ENCODE peak calls at places on chromosomes 2 and 18, in seven cellular contexts. One of them, this sample, is unnamed.

GRCh38 chr18:4544131-4544530 is 89.0 kb upstream of the DLGAP1 start:
- DNase-seq in mesendoderm: peak
- DNase-seq in neuronal stem cell: no peak
- DNase-seq in H9: no peak
- DNase-seq in mesenchymal stem cell: no peak
- DNase-seq in IMR-90: no peak
- DNase-seq in H1: no peak
- DNase-seq in this sample: no peak

GRCh38 chr18:22613058-22613690 is 195.5 kb upstream of the CTAGE1 start:
- DNase-seq in H9: no peak
- DNase-seq in mesendoderm: no peak
- DNase-seq in IMR-90: no peak
- DNase-seq in mesenchymal stem cell: no peak
- DNase-seq in neuronal stem cell: no peak
- DNase-seq in H1: no peak
- DNase-seq in this sample: no peak

GRCh38 chr2:38202713-38203454 is 126.9 kb upstream of the CYP1B1 start:
- DNase-seq in mesenchymal stem cell: peak
- DNase-seq in mesendoderm: peak
- DNase-seq in IMR-90: peak
- DNase-seq in H9: no peak
- DNase-seq in H1: no peak
- DNase-seq in neuronal stem cell: no peak
- DNase-seq in this sample: no peak

GRCh38 chr2:26745609-26746327 is 18.3 kb upstream of the SLC35F6 start:
- DNase-seq in H1: peak
- DNase-seq in mesendoderm: peak
- DNase-seq in H9: peak
- DNase-seq in mesenchymal stem cell: peak
- DNase-seq in neuronal stem cell: peak
- DNase-seq in IMR-90: peak
- DNase-seq in this sample: peak

GRCh38 chr18:46273861-46274260 is 169.7 kb downstream of the HAUS1 start:
- DNase-seq in mesenchymal stem cell: no peak
- DNase-seq in mesendoderm: peak
- DNase-seq in IMR-90: no peak
- DNase-seq in neuronal stem cell: no peak
- DNase-seq in H1: no peak
- DNase-seq in H9: no peak
- DNase-seq in this sample: peak

GRCh38 chr2:40164736-40165502 is 287.0 kb downstream of the SLC8A1 start:
- DNase-seq in H1: no peak
- DNase-seq in neuronal stem cell: no peak
- DNase-seq in H9: no peak
- DNase-seq in IMR-90: no peak
- DNase-seq in mesendoderm: no peak
- DNase-seq in mesenchymal stem cell: no peak
- DNase-seq in this sample: no peak

GRCh38 chr2:55951533-55951932 is 28.0 kb upstream of the EFEMP1 start:
- DNase-seq in mesenchymal stem cell: no peak
- DNase-seq in mesendoderm: no peak
- DNase-seq in IMR-90: no peak
- DNase-seq in H1: no peak
- DNase-seq in H9: no peak
- DNase-seq in neuronal stem cell: no peak
- DNase-seq in this sample: no peak

GRCh38 chr2:168320267-168320666 is 72.9 kb upstream of the STK39 start:
- DNase-seq in neuronal stem cell: no peak
- DNase-seq in mesendoderm: no peak
- DNase-seq in H9: no peak
- DNase-seq in mesenchymal stem cell: no peak
- DNase-seq in H1: no peak
- DNase-seq in IMR-90: no peak
- DNase-seq in this sample: peak

GRCh38 chr2:13252615-13253014 is 535.9 kb downstream of the TRIB2 start:
- DNase-seq in H1: no peak
- DNase-seq in mesenchymal stem cell: no peak
- DNase-seq in neuronal stem cell: no peak
- DNase-seq in IMR-90: no peak
- DNase-seq in mesendoderm: no peak
- DNase-seq in H9: no peak
- DNase-seq in this sample: peak

GRCh38 chr2:101820519-101820918 is 123.0 kb downstream of the MAP4K4 start:
- DNase-seq in mesenchymal stem cell: peak
- DNase-seq in mesendoderm: peak
- DNase-seq in H1: no peak
- DNase-seq in H9: no peak
- DNase-seq in IMR-90: peak
- DNase-seq in neuronal stem cell: no peak
- DNase-seq in this sample: no peak
- H2AK5ac ChIP-seq in mesenchymal stem cell: no peak
- H2AK5ac ChIP-seq in mesendoderm: no peak
- H2AK5ac ChIP-seq in H1: peak
- H2AK5ac ChIP-seq in H9: no peak
- H2AK5ac ChIP-seq in IMR-90: peak
- H2AK5ac ChIP-seq in neuronal stem cell: no peak
- H2AK5ac ChIP-seq in this sample: no peak

DNA sequence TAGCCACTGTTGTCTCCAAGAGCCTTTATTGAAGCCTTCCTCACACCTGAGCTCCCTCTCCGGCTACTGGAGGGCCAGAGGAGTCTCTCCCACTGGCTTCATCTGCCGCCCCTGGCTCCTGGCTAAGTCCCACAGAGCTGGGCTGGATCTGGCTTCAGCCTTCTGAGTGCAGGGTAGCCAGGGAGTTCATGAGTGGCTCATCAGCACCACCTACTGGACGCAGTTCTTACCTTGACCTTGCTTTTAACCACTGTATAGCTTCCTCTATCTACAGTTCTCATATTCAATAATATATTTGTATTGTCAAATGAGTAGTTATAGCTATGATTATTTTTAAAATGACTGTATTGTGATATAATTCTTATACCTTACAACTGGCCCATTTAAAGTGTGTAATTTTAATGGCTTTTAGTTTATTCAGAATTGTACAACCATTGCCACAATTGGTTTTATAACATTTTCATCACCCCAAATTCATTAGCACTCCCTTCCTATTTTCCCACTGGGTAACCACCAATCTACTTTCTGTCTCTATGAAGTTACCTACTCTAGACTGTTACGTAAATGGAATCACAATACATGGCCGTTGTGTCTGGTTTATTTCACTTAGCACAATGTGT is 17.7 kb downstream of the CNDP1 start:
- DNase-seq in IMR-90: peak
- DNase-seq in neuronal stem cell: peak
- DNase-seq in mesendoderm: peak
- DNase-seq in H9: peak
- DNase-seq in mesenchymal stem cell: peak
- DNase-seq in H1: peak
- DNase-seq in this sample: peak
- H2AK5ac ChIP-seq in IMR-90: no peak
- H2AK5ac ChIP-seq in neuronal stem cell: no peak
- H2AK5ac ChIP-seq in mesendoderm: no peak
- H2AK5ac ChIP-seq in H9: no peak
- H2AK5ac ChIP-seq in mesenchymal stem cell: no peak
- H2AK5ac ChIP-seq in H1: no peak
- H2AK5ac ChIP-seq in this sample: no peak

GRCh38 chr2:134458950-134459349 is 205.1 kb downstream of the MGAT5 start:
- DNase-seq in neuronal stem cell: no peak
- DNase-seq in mesenchymal stem cell: no peak
- DNase-seq in IMR-90: no peak
- DNase-seq in mesendoderm: no peak
- DNase-seq in H1: no peak
- DNase-seq in H9: no peak
- DNase-seq in this sample: no peak

GRCh38 chr2:134462275-134462674 is 208.4 kb downstream of the MGAT5 start:
- DNase-seq in H9: no peak
- DNase-seq in IMR-90: no peak
- DNase-seq in neuronal stem cell: no peak
- DNase-seq in H1: no peak
- DNase-seq in mesenchymal stem cell: no peak
- DNase-seq in mesendoderm: no peak
- DNase-seq in this sample: no peak

GRCh38 chr2:134461511-134461910 is 207.6 kb downstream of the MGAT5 start:
- DNase-seq in IMR-90: peak
- DNase-seq in neuronal stem cell: no peak
- DNase-seq in H9: no peak
- DNase-seq in H1: no peak
- DNase-seq in mesenchymal stem cell: peak
- DNase-seq in mesendoderm: no peak
- DNase-seq in this sample: no peak

GRCh38 chr2:134459706-134460406 is 206.0 kb downstream of the MGAT5 start:
- DNase-seq in mesendoderm: no peak
- DNase-seq in IMR-90: no peak
- DNase-seq in H1: no peak
- DNase-seq in mesenchymal stem cell: no peak
- DNase-seq in neuronal stem cell: no peak
- DNase-seq in H9: no peak
- DNase-seq in this sample: no peak

DNA sequence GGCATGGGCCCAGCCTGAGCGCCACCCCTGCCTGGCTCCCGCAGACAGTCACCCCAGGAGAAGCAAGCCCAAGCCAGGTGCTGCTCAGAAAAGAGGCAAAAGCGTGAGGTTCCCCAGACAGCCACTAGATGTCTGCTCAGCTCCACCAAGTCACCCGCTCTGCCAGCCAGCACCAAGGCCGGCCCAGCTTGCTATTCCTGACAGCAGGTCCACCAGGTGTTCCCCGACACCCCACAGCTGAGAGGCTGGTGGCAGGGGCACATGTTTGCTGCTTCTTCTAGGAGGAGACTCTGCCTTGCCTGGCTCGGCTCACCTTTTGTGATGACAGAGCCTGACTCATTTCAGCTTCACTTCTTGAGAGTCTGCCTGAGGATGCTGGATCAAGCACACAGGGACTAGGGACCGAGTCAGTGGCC is 206.7 kb downstream of the MGAT5 start:
- DNase-seq in neuronal stem cell: peak
- DNase-seq in H1: peak
- DNase-seq in H9: peak
- DNase-seq in mesenchymal stem cell: peak
- DNase-seq in mesendoderm: peak
- DNase-seq in IMR-90: peak
- DNase-seq in this sample: peak
- H2AK5ac ChIP-seq in neuronal stem cell: peak
- H2AK5ac ChIP-seq in H1: no peak
- H2AK5ac ChIP-seq in H9: no peak
- H2AK5ac ChIP-seq in mesenchymal stem cell: no peak
- H2AK5ac ChIP-seq in mesendoderm: no peak
- H2AK5ac ChIP-seq in IMR-90: no peak
- H2AK5ac ChIP-seq in this sample: no peak

DNA sequence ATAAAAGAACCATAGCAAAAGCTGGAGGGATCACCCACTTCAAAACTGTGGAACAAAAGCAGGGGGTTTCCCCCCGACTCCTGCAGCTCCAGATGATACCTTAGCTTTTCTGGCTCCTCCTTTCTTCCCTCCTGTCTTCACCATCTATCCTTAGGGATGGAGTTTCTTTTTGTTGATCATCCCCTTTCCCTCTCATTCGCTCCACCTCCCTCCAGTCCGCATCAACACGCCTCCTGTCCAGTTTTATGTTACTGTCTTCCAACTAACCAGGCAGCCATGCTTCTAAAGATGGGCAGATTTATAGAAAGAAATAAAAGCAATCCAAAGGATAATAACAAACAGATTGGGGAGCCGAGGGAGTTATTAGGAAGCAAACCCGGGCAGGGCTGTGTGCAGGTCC is 356.3 kb upstream of the SMIM21 start:
- DNase-seq in mesenchymal stem cell: no peak
- DNase-seq in H9: no peak
- DNase-seq in mesendoderm: no peak
- DNase-seq in neuronal stem cell: no peak
- DNase-seq in H1: no peak
- DNase-seq in IMR-90: no peak
- DNase-seq in this sample: no peak
- H2AK5ac ChIP-seq in mesenchymal stem cell: no peak
- H2AK5ac ChIP-seq in H9: no peak
- H2AK5ac ChIP-seq in mesendoderm: no peak
- H2AK5ac ChIP-seq in neuronal stem cell: no peak
- H2AK5ac ChIP-seq in H1: no peak
- H2AK5ac ChIP-seq in IMR-90: no peak
- H2AK5ac ChIP-seq in this sample: no peak

GRCh38 chr2:205814039-205814364 is 131.7 kb downstream of the NRP2 start:
- DNase-seq in neuronal stem cell: no peak
- DNase-seq in mesendoderm: no peak
- DNase-seq in H9: no peak
- DNase-seq in IMR-90: no peak
- DNase-seq in mesenchymal stem cell: no peak
- DNase-seq in H1: no peak
- DNase-seq in this sample: no peak

GRCh38 chr2:205815645-205816044 is 133.3 kb downstream of the NRP2 start:
- DNase-seq in mesenchymal stem cell: no peak
- DNase-seq in H9: no peak
- DNase-seq in IMR-90: no peak
- DNase-seq in neuronal stem cell: no peak
- DNase-seq in mesendoderm: no peak
- DNase-seq in H1: no peak
- DNase-seq in this sample: no peak

GRCh38 chr2:205811387-205811786 is 129.1 kb downstream of the NRP2 start:
- DNase-seq in neuronal stem cell: no peak
- DNase-seq in H1: no peak
- DNase-seq in IMR-90: peak
- DNase-seq in mesenchymal stem cell: no peak
- DNase-seq in H9: no peak
- DNase-seq in mesendoderm: no peak
- DNase-seq in this sample: peak

GRCh38 chr2:205816268-205816667 is 134.0 kb downstream of the NRP2 start:
- DNase-seq in IMR-90: no peak
- DNase-seq in H9: no peak
- DNase-seq in H1: no peak
- DNase-seq in mesendoderm: no peak
- DNase-seq in mesenchymal stem cell: no peak
- DNase-seq in neuronal stem cell: no peak
- DNase-seq in this sample: peak
- H2AK5ac ChIP-seq in IMR-90: no peak
- H2AK5ac ChIP-seq in H9: no peak
- H2AK5ac ChIP-seq in H1: no peak
- H2AK5ac ChIP-seq in mesendoderm: no peak
- H2AK5ac ChIP-seq in mesenchymal stem cell: no peak
- H2AK5ac ChIP-seq in neuronal stem cell: no peak
- H2AK5ac ChIP-seq in this sample: no peak